ENCODE peak calls at places on chromosomes 12 and 14, in five cellular contexts. J is mesenchymal stem cell, M is HCT116, Z is neural progenitor cell, D is IMR-90. R is an unnamed sample.

GRCh38 chr12:52608826-52609630 is 7.8 kb upstream of the KRT72 start:
- DNase-seq in J (no peak), M (no peak), Z (no peak), D (no peak), R (no peak)

GRCh38 chr14:78921856-78922255 is 751.7 kb downstream of the NRXN3 start:
- DNase-seq in J (peak), M (no peak), Z (no peak), D (peak), R (no peak)

GRCh38 chr12:59620326-59620725 is 24.5 kb downstream of the SLC16A7 start:
- DNase-seq in J (no peak), M (no peak), Z (no peak), D (no peak), R (no peak)

GRCh38 chr14:93536945-93537344 is 106.2 kb downstream of the UNC79 start:
- DNase-seq in J (no peak), M (peak), Z (peak), D (no peak), R (no peak)

GRCh38 chr12:78194448-78194847 is 363.8 kb downstream of the NAV3 start:
- DNase-seq in J (peak), M (no peak), Z (no peak), D (peak), R (no peak)

GRCh38 chr14:91866061-91866460 is 1.3 kb downstream of the TC2N start:
- DNase-seq in J (peak), M (no peak), Z (no peak), D (no peak), R (no peak)

GRCh38 chr12:57796996-57797395 is 14.4 kb downstream of the TSFM start:
- DNase-seq in J (no peak), M (no peak), Z (no peak), D (no peak), R (no peak)

GRCh38 chr12:114952573-114953196 is 268.7 kb upstream of the TBX3 start:
- DNase-seq in J (peak), M (no peak), Z (no peak), D (peak), R (no peak)

GRCh38 chr12:125113263-125113662 is 48.0 kb downstream of the AACS start:
- DNase-seq in J (no peak), M (no peak), Z (no peak), D (no peak), R (no peak)

GRCh38 chr12:32440120-32440865 is 40.9 kb downstream of the FGD4 start:
- DNase-seq in J (no peak), M (no peak), Z (no peak), D (no peak), R (no peak)

GRCh38 chr14:100640481-100641273 is 53.5 kb upstream of the BEGAIN start:
- DNase-seq in J (peak), M (no peak), Z (no peak), D (peak), R (peak)

GRCh38 chr14:65333926-65334687 is 78.4 kb upstream of the FUT8 start:
- DNase-seq in J (peak), M (no peak), Z (no peak), D (peak), R (no peak)

GRCh38 chr14:65335548-65335947 is 77.0 kb upstream of the FUT8 start:
- DNase-seq in J (peak), M (no peak), Z (no peak), D (no peak), R (no peak)

GRCh38 chr14:65332141-65332871 is 80.2 kb upstream of the FUT8 start:
- DNase-seq in J (no peak), M (no peak), Z (no peak), D (no peak), R (no peak)

GRCh38 chr14:65334765-65335411 is 77.6 kb upstream of the FUT8 start:
- DNase-seq in J (no peak), M (no peak), Z (peak), D (no peak), R (no peak)

GRCh38 chr14:65336191-65336591 is 76.3 kb upstream of the FUT8 start:
- DNase-seq in J (peak), M (no peak), Z (no peak), D (peak), R (no peak)
- H3K9ac ChIP-seq in J (peak), M (no peak), Z (no peak), D (peak), R (no peak)

DNA sequence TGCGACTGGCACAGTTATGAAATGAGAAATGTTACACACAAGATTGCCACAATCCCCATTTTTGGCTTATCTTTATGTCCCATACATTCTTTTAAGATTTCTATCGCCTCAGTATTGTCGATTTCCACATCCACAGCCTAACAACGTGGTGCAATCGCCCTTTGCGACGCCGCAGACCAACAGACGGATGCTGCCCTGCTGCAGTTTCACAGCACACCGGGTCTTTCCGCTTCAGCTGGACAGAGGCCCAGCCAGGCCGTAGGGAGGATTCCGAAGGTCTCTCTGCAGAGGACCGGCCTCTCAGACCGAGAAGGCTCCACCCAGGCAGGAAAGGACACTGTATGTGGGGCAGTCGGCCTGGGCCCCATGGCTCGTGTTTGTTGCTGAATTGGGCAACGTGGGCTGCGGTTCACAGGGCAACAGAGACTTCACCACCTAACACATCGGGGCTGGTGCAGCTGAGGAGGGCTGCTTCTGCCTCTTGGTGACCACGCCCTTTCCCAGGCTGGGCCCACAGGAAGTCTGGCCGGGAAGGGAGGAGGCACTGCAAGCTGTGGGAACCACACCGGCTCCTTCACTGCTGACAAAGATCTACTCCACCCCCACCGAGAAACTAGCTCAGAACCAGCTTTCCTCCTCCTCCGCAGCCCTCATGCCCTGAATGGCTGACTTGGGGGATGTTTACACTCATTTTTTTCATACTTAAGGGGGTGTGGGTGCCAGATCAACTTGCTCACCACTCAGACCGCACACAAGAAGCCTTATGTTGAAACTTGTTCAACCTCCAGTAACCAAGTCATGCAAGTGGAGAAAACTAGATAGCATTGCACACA is 32.9 kb upstream of the MDM1 start:
- DNase-seq in J (peak), M (peak), Z (peak), D (peak), R (peak)
- H3K9ac ChIP-seq in J (peak), M (peak), Z (no peak), D (peak), R (peak)

DNA sequence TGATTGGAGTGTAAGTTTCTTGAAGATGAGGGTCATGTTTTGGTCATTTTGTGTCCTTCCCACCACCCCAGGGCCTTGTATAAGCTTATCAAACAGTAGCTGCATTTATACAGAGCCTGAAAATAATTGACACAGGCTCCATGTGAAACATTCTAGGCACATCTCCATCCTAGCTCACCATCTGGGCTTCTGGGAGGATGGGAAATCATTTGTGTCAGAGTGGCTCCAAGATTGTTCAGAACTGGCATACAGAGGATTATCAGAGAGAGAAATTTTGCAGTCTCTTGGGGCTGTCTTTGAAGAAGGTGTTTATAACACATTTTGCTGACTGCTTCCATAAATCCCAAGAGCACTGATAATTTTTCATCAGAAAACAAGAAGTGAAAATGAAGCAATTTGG is 150.9 kb downstream of the DACT1 start:
- DNase-seq in J (no peak), M (no peak), Z (no peak), D (no peak), R (no peak)
- H3K9ac ChIP-seq in J (no peak), M (no peak), Z (no peak), D (no peak), R (no peak)

GRCh38 chr14:95155044-95155443 is 2.3 kb downstream of the DICER1 start:
- DNase-seq in J (no peak), M (no peak), Z (no peak), D (no peak), R (no peak)
- H3K9ac ChIP-seq in J (peak), M (no peak), Z (no peak), D (no peak), R (no peak)

GRCh38 chr14:67536087-67536486 is 3.0 kb downstream of the PLEKHH1 start:
- DNase-seq in J (no peak), M (no peak), Z (no peak), D (no peak), R (no peak)

GRCh38 chr14:67532606-67532997 is 488 bp upstream of the PLEKHH1 start:
- DNase-seq in J (no peak), M (no peak), Z (no peak), D (no peak), R (no peak)

GRCh38 chr14:67533754-67534085 is 630 bp downstream of the PLEKHH1 start:
- DNase-seq in J (no peak), M (no peak), Z (peak), D (no peak), R (no peak)

GRCh38 chr14:67529947-67530935 is 2.8 kb upstream of the PLEKHH1 start:
- DNase-seq in J (no peak), M (no peak), Z (no peak), D (no peak), R (no peak)

GRCh38 chr14:67532998-67533753 is at the start of gene PLEKHH1:
- DNase-seq in J (peak), M (peak), Z (peak), D (peak), R (no peak)
- H3K9ac ChIP-seq in J (peak), M (peak), Z (peak), D (peak), R (no peak)

DNA sequence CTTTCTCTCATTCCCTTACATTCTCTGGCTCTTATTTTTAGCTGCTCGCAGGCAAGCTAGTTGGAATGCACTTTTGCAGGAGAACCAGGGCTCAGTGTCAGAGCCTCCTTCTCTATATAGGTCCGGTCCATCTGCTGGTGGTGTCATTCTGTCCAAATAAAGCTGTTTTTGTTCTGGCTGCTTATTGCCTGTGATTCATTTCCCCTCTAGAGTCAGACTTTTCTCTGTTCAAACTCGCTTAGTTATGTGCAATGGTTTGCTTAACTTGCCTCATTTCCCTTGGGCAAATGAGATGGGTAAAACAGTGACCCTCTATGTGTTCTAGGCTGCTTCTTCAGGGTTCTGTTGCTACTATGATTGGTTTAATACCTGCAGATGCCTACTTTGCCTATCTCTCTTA is 2.9 kb downstream of the SMARCD1 start:
- DNase-seq in J (peak), M (no peak), Z (no peak), D (peak), R (no peak)
- H3K9ac ChIP-seq in J (peak), M (no peak), Z (no peak), D (no peak), R (no peak)

GRCh38 chr14:71588028-71588427 is 344.2 kb upstream of the RGS6 start:
- DNase-seq in J (peak), M (no peak), Z (no peak), D (peak), R (no peak)
- H3K9ac ChIP-seq in J (no peak), M (no peak), Z (no peak), D (no peak), R (no peak)

GRCh38 chr12:13182881-13183280 is 13.6 kb upstream of the EMP1 start:
- DNase-seq in J (no peak), M (no peak), Z (no peak), D (no peak), R (no peak)
- H3K9ac ChIP-seq in J (no peak), M (no peak), Z (no peak), D (no peak), R (no peak)